ENCODE peak calls at places on chromosome 2, in seven cellular contexts. Y, R, F, H, M, Z and G are unnamed samples.

GRCh38 chr2:221104391-221104811 is 467.7 kb downstream of the EPHA4 start:
- DNase-seq in R (no peak), H (peak), Y (no peak), F (peak), M (peak), Z (no peak), G (no peak)

GRCh38 chr2:113005030-113005509 is at the start of gene IL36A:
- DNase-seq in M (peak), F (no peak), Z (no peak), Y (no peak), R (no peak), H (no peak), G (no peak)

GRCh38 chr2:134470561-134471168 is 216.8 kb downstream of the MGAT5 start:
- DNase-seq in Y (no peak), R (no peak), M (no peak), Z (no peak), F (no peak), H (no peak), G (no peak)

GRCh38 chr2:237278593-237278992 is 135.4 kb downstream of the COL6A3 start:
- DNase-seq in Y (peak), R (no peak), F (no peak), Z (no peak), M (peak), H (no peak), G (no peak)

GRCh38 chr2:37005118-37005868 is 39.0 kb upstream of the STRN start:
- DNase-seq in F (peak), M (peak), H (peak), Y (no peak), Z (no peak), R (peak), G (no peak)

GRCh38 chr2:201952212-201952611 is 81.4 kb upstream of the FZD7 start:
- DNase-seq in R (no peak), F (no peak), H (no peak), Y (no peak), M (no peak), Z (no peak), G (no peak)

GRCh38 chr2:157793053-157793612 is 83.0 kb downstream of the ACVR1 start:
- DNase-seq in F (no peak), H (no peak), M (peak), Z (no peak), R (no peak), Y (no peak), G (no peak)

GRCh38 chr2:74186038-74186437 is 7.4 kb upstream of the MOB1A start:
- DNase-seq in Y (no peak), F (peak), R (no peak), M (no peak), H (no peak), Z (no peak), G (no peak)

GRCh38 chr2:238506669-238507068 is 79.9 kb downstream of the ASB1 start:
- DNase-seq in R (no peak), Z (no peak), Y (no peak), F (no peak), H (no peak), M (no peak), G (no peak)